ENCODE peak calls at places on chromosome 5, in ten cellular contexts. One of them, this sample, is unnamed.
A peak's percentile ranks its signal among the peaks of the same experiment; 100 is the strongest.

GRCh38 chr5:148653840-148654781 is at the start of gene HTR4:
- DNase-seq in endothelial cell: peak; percentile 22
- DNase-seq in NCI-H1417: peak; percentile 40
- DNase-seq in substantia nigra: no peak
- DNase-seq in amniotic stem cell: no peak
- DNase-seq in mucosa of gallbladder: no peak
- DNase-seq in activated T-cell treated with anti-CD3 and anti-CD28 coated beads for 1 hour: no peak
- DNase-seq in spleen: no peak
- DNase-seq in RWPE1: no peak
- DNase-seq in body of pancreas: peak; percentile 17
- DNase-seq in this sample: no peak

GRCh38 chr5:125065736-125066135 is 319.3 kb upstream of the ZNF608 start:
- DNase-seq in endothelial cell: no peak
- DNase-seq in NCI-H1417: peak; percentile 9
- DNase-seq in substantia nigra: no peak
- DNase-seq in amniotic stem cell: no peak
- DNase-seq in mucosa of gallbladder: no peak
- DNase-seq in activated T-cell treated with anti-CD3 and anti-CD28 coated beads for 1 hour: no peak
- DNase-seq in spleen: no peak
- DNase-seq in RWPE1: no peak
- DNase-seq in body of pancreas: no peak
- DNase-seq in this sample: no peak

GRCh38 chr5:41649659-41650058 is 139.3 kb upstream of the PLCXD3 start:
- DNase-seq in endothelial cell: no peak
- DNase-seq in NCI-H1417: peak; percentile 42
- DNase-seq in substantia nigra: no peak
- DNase-seq in amniotic stem cell: no peak
- DNase-seq in mucosa of gallbladder: no peak
- DNase-seq in activated T-cell treated with anti-CD3 and anti-CD28 coated beads for 1 hour: no peak
- DNase-seq in spleen: no peak
- DNase-seq in RWPE1: no peak
- DNase-seq in body of pancreas: no peak
- DNase-seq in this sample: no peak

GRCh38 chr5:107955321-107955720 is 284.6 kb upstream of the EFNA5 start:
- DNase-seq in endothelial cell: no peak
- DNase-seq in NCI-H1417: no peak
- DNase-seq in substantia nigra: no peak
- DNase-seq in amniotic stem cell: no peak
- DNase-seq in mucosa of gallbladder: no peak
- DNase-seq in activated T-cell treated with anti-CD3 and anti-CD28 coated beads for 1 hour: no peak
- DNase-seq in spleen: no peak
- DNase-seq in RWPE1: no peak
- DNase-seq in body of pancreas: no peak
- DNase-seq in this sample: no peak

GRCh38 chr5:97106183-97106582 is 36.2 kb downstream of the LIX1 start:
- DNase-seq in endothelial cell: no peak
- DNase-seq in NCI-H1417: no peak
- DNase-seq in substantia nigra: no peak
- DNase-seq in amniotic stem cell: no peak
- DNase-seq in mucosa of gallbladder: no peak
- DNase-seq in activated T-cell treated with anti-CD3 and anti-CD28 coated beads for 1 hour: no peak
- DNase-seq in spleen: no peak
- DNase-seq in RWPE1: no peak
- DNase-seq in body of pancreas: no peak
- DNase-seq in this sample: no peak

GRCh38 chr5:98064118-98064517 is 709.3 kb upstream of the RGMB start:
- DNase-seq in endothelial cell: no peak
- DNase-seq in NCI-H1417: no peak
- DNase-seq in substantia nigra: no peak
- DNase-seq in amniotic stem cell: no peak
- DNase-seq in mucosa of gallbladder: no peak
- DNase-seq in activated T-cell treated with anti-CD3 and anti-CD28 coated beads for 1 hour: no peak
- DNase-seq in spleen: no peak
- DNase-seq in RWPE1: no peak
- DNase-seq in body of pancreas: no peak
- DNase-seq in this sample: no peak

GRCh38 chr5:172594867-172595466 is 46.1 kb upstream of the NEURL1B start:
- DNase-seq in endothelial cell: no peak
- DNase-seq in NCI-H1417: no peak
- DNase-seq in substantia nigra: no peak
- DNase-seq in amniotic stem cell: no peak
- DNase-seq in mucosa of gallbladder: no peak
- DNase-seq in activated T-cell treated with anti-CD3 and anti-CD28 coated beads for 1 hour: no peak
- DNase-seq in spleen: no peak
- DNase-seq in RWPE1: peak; percentile 53
- DNase-seq in body of pancreas: no peak
- DNase-seq in this sample: no peak

GRCh38 chr5:93423333-93423714 is 157.7 kb downstream of the NR2F1-AS1 start:
- DNase-seq in endothelial cell: no peak
- DNase-seq in NCI-H1417: no peak
- DNase-seq in substantia nigra: no peak
- DNase-seq in amniotic stem cell: no peak
- DNase-seq in mucosa of gallbladder: no peak
- DNase-seq in activated T-cell treated with anti-CD3 and anti-CD28 coated beads for 1 hour: no peak
- DNase-seq in spleen: no peak
- DNase-seq in RWPE1: no peak
- DNase-seq in body of pancreas: no peak
- DNase-seq in this sample: no peak

GRCh38 chr5:151006704-151007334 is 13.6 kb upstream of the GPX3 start:
- DNase-seq in endothelial cell: no peak
- DNase-seq in NCI-H1417: no peak
- DNase-seq in substantia nigra: no peak
- DNase-seq in amniotic stem cell: no peak
- DNase-seq in mucosa of gallbladder: no peak
- DNase-seq in activated T-cell treated with anti-CD3 and anti-CD28 coated beads for 1 hour: no peak
- DNase-seq in spleen: no peak
- DNase-seq in RWPE1: no peak
- DNase-seq in body of pancreas: no peak
- DNase-seq in this sample: no peak

GRCh38 chr5:145586664-145587307 is 248.4 kb downstream of the PRELID2 start:
- DNase-seq in endothelial cell: no peak
- DNase-seq in NCI-H1417: no peak
- DNase-seq in substantia nigra: no peak
- DNase-seq in amniotic stem cell: no peak
- DNase-seq in mucosa of gallbladder: no peak
- DNase-seq in activated T-cell treated with anti-CD3 and anti-CD28 coated beads for 1 hour: no peak
- DNase-seq in spleen: no peak
- DNase-seq in RWPE1: no peak
- DNase-seq in body of pancreas: no peak
- DNase-seq in this sample: no peak

GRCh38 chr5:90956511-90956910 is 397.9 kb downstream of the ADGRV1 start:
- DNase-seq in endothelial cell: no peak
- DNase-seq in NCI-H1417: no peak
- DNase-seq in substantia nigra: no peak
- DNase-seq in amniotic stem cell: no peak
- DNase-seq in mucosa of gallbladder: no peak
- DNase-seq in activated T-cell treated with anti-CD3 and anti-CD28 coated beads for 1 hour: no peak
- DNase-seq in spleen: no peak
- DNase-seq in RWPE1: no peak
- DNase-seq in body of pancreas: no peak
- DNase-seq in this sample: no peak

GRCh38 chr5:126376443-126376842 is 46.8 kb upstream of the GRAMD2B start:
- DNase-seq in endothelial cell: no peak
- DNase-seq in NCI-H1417: no peak
- DNase-seq in substantia nigra: no peak
- DNase-seq in amniotic stem cell: no peak
- DNase-seq in mucosa of gallbladder: no peak
- DNase-seq in activated T-cell treated with anti-CD3 and anti-CD28 coated beads for 1 hour: no peak
- DNase-seq in spleen: no peak
- DNase-seq in RWPE1: no peak
- DNase-seq in body of pancreas: peak; percentile 38
- DNase-seq in this sample: peak; percentile 20

GRCh38 chr5:121189569-121190305 is 661.9 kb upstream of the FTMT start:
- DNase-seq in endothelial cell: no peak
- DNase-seq in NCI-H1417: peak; percentile 18
- DNase-seq in substantia nigra: no peak
- DNase-seq in amniotic stem cell: no peak
- DNase-seq in mucosa of gallbladder: no peak
- DNase-seq in activated T-cell treated with anti-CD3 and anti-CD28 coated beads for 1 hour: no peak
- DNase-seq in spleen: no peak
- DNase-seq in RWPE1: no peak
- DNase-seq in body of pancreas: peak; percentile 21
- DNase-seq in this sample: no peak

GRCh38 chr5:159456722-159457462 is 126.6 kb upstream of the IL12B start:
- DNase-seq in endothelial cell: no peak
- DNase-seq in NCI-H1417: no peak
- DNase-seq in substantia nigra: no peak
- DNase-seq in amniotic stem cell: no peak
- DNase-seq in mucosa of gallbladder: no peak
- DNase-seq in activated T-cell treated with anti-CD3 and anti-CD28 coated beads for 1 hour: no peak
- DNase-seq in spleen: no peak
- DNase-seq in RWPE1: peak; percentile 53
- DNase-seq in body of pancreas: no peak
- DNase-seq in this sample: no peak

GRCh38 chr5:44506561-44506960 is 117.3 kb upstream of the FGF10 start:
- DNase-seq in endothelial cell: no peak
- DNase-seq in NCI-H1417: no peak
- DNase-seq in substantia nigra: no peak
- DNase-seq in amniotic stem cell: no peak
- DNase-seq in mucosa of gallbladder: no peak
- DNase-seq in activated T-cell treated with anti-CD3 and anti-CD28 coated beads for 1 hour: no peak
- DNase-seq in spleen: no peak
- DNase-seq in RWPE1: no peak
- DNase-seq in body of pancreas: no peak
- DNase-seq in this sample: no peak

GRCh38 chr5:64570395-64570996 is 64.7 kb downstream of the RGS7BP start:
- DNase-seq in endothelial cell: no peak
- DNase-seq in NCI-H1417: peak; percentile 80
- DNase-seq in substantia nigra: no peak
- DNase-seq in amniotic stem cell: no peak
- DNase-seq in mucosa of gallbladder: no peak
- DNase-seq in activated T-cell treated with anti-CD3 and anti-CD28 coated beads for 1 hour: no peak
- DNase-seq in spleen: no peak
- DNase-seq in RWPE1: no peak
- DNase-seq in body of pancreas: no peak
- DNase-seq in this sample: no peak

GRCh38 chr5:68037541-68037940 is 178.0 kb upstream of the PIK3R1 start:
- DNase-seq in endothelial cell: no peak
- DNase-seq in NCI-H1417: no peak
- DNase-seq in substantia nigra: no peak
- DNase-seq in amniotic stem cell: no peak
- DNase-seq in mucosa of gallbladder: no peak
- DNase-seq in activated T-cell treated with anti-CD3 and anti-CD28 coated beads for 1 hour: no peak
- DNase-seq in spleen: no peak
- DNase-seq in RWPE1: no peak
- DNase-seq in body of pancreas: no peak
- DNase-seq in this sample: no peak

GRCh38 chr5:40679998-40680681 is 425 bp downstream of the PTGER4 start:
- DNase-seq in endothelial cell: no peak
- DNase-seq in NCI-H1417: no peak
- DNase-seq in substantia nigra: no peak
- DNase-seq in amniotic stem cell: no peak
- DNase-seq in mucosa of gallbladder: no peak
- DNase-seq in activated T-cell treated with anti-CD3 and anti-CD28 coated beads for 1 hour: no peak
- DNase-seq in spleen: peak; percentile 86
- DNase-seq in RWPE1: no peak
- DNase-seq in body of pancreas: peak; percentile 37
- DNase-seq in this sample: no peak

GRCh38 chr5:173963107-173963506 is 25.9 kb upstream of the C5orf47 start:
- DNase-seq in endothelial cell: no peak
- DNase-seq in NCI-H1417: no peak
- DNase-seq in substantia nigra: no peak
- DNase-seq in amniotic stem cell: peak; percentile 52
- DNase-seq in mucosa of gallbladder: no peak
- DNase-seq in activated T-cell treated with anti-CD3 and anti-CD28 coated beads for 1 hour: no peak
- DNase-seq in spleen: no peak
- DNase-seq in RWPE1: peak; percentile 40
- DNase-seq in body of pancreas: no peak
- DNase-seq in this sample: peak; percentile 48

GRCh38 chr5:2388005-2388361 is 363.5 kb downstream of the IRX2 start:
- DNase-seq in endothelial cell: no peak
- DNase-seq in NCI-H1417: no peak
- DNase-seq in substantia nigra: no peak
- DNase-seq in amniotic stem cell: no peak
- DNase-seq in mucosa of gallbladder: no peak
- DNase-seq in activated T-cell treated with anti-CD3 and anti-CD28 coated beads for 1 hour: no peak
- DNase-seq in spleen: no peak
- DNase-seq in RWPE1: no peak
- DNase-seq in body of pancreas: no peak
- DNase-seq in this sample: no peak

GRCh38 chr5:33736510-33736909 is 155.3 kb downstream of the ADAMTS12 start:
- DNase-seq in endothelial cell: no peak
- DNase-seq in NCI-H1417: no peak
- DNase-seq in substantia nigra: no peak
- DNase-seq in amniotic stem cell: peak; percentile 62
- DNase-seq in mucosa of gallbladder: no peak
- DNase-seq in activated T-cell treated with anti-CD3 and anti-CD28 coated beads for 1 hour: no peak
- DNase-seq in spleen: no peak
- DNase-seq in RWPE1: no peak
- DNase-seq in body of pancreas: no peak
- DNase-seq in this sample: no peak

GRCh38 chr5:15304914-15305834 is 194.8 kb upstream of the FBXL7 start:
- DNase-seq in endothelial cell: no peak
- DNase-seq in NCI-H1417: no peak
- DNase-seq in substantia nigra: no peak
- DNase-seq in amniotic stem cell: no peak
- DNase-seq in mucosa of gallbladder: no peak
- DNase-seq in activated T-cell treated with anti-CD3 and anti-CD28 coated beads for 1 hour: no peak
- DNase-seq in spleen: no peak
- DNase-seq in RWPE1: no peak
- DNase-seq in body of pancreas: no peak
- DNase-seq in this sample: no peak

GRCh38 chr5:72517961-72518690 is 10.9 kb upstream of the ZNF366 start:
- DNase-seq in endothelial cell: no peak
- DNase-seq in NCI-H1417: no peak
- DNase-seq in substantia nigra: no peak
- DNase-seq in amniotic stem cell: no peak
- DNase-seq in mucosa of gallbladder: peak; percentile 33
- DNase-seq in activated T-cell treated with anti-CD3 and anti-CD28 coated beads for 1 hour: no peak
- DNase-seq in spleen: peak; percentile 82
- DNase-seq in RWPE1: no peak
- DNase-seq in body of pancreas: peak; percentile 39
- DNase-seq in this sample: no peak

GRCh38 chr5:142830241-142831018 is 60.3 kb downstream of the ARHGAP26 start:
- DNase-seq in endothelial cell: no peak
- DNase-seq in NCI-H1417: no peak
- DNase-seq in substantia nigra: no peak
- DNase-seq in amniotic stem cell: no peak
- DNase-seq in mucosa of gallbladder: no peak
- DNase-seq in activated T-cell treated with anti-CD3 and anti-CD28 coated beads for 1 hour: no peak
- DNase-seq in spleen: no peak
- DNase-seq in RWPE1: no peak
- DNase-seq in body of pancreas: no peak
- DNase-seq in this sample: no peak

GRCh38 chr5:68476854-68477253 is 261.3 kb downstream of the PIK3R1 start:
- DNase-seq in endothelial cell: no peak
- DNase-seq in NCI-H1417: no peak
- DNase-seq in substantia nigra: no peak
- DNase-seq in amniotic stem cell: no peak
- DNase-seq in mucosa of gallbladder: no peak
- DNase-seq in activated T-cell treated with anti-CD3 and anti-CD28 coated beads for 1 hour: no peak
- DNase-seq in spleen: no peak
- DNase-seq in RWPE1: no peak
- DNase-seq in body of pancreas: no peak
- DNase-seq in this sample: no peak

GRCh38 chr5:60598424-60598823 is 101.5 kb downstream of the DEPDC1B start:
- DNase-seq in endothelial cell: no peak
- DNase-seq in NCI-H1417: no peak
- DNase-seq in substantia nigra: no peak
- DNase-seq in amniotic stem cell: no peak
- DNase-seq in mucosa of gallbladder: no peak
- DNase-seq in activated T-cell treated with anti-CD3 and anti-CD28 coated beads for 1 hour: no peak
- DNase-seq in spleen: no peak
- DNase-seq in RWPE1: no peak
- DNase-seq in body of pancreas: no peak
- DNase-seq in this sample: no peak

GRCh38 chr5:17665836-17666235 is 31.6 kb downstream of the TAF11L14 start:
- DNase-seq in endothelial cell: no peak
- DNase-seq in NCI-H1417: no peak
- DNase-seq in substantia nigra: no peak
- DNase-seq in amniotic stem cell: no peak
- DNase-seq in mucosa of gallbladder: no peak
- DNase-seq in activated T-cell treated with anti-CD3 and anti-CD28 coated beads for 1 hour: no peak
- DNase-seq in spleen: no peak
- DNase-seq in RWPE1: no peak
- DNase-seq in body of pancreas: no peak
- DNase-seq in this sample: no peak

GRCh38 chr5:93078082-93079038 is 502.7 kb downstream of the NR2F1-AS1 start:
- DNase-seq in endothelial cell: no peak
- DNase-seq in NCI-H1417: no peak
- DNase-seq in substantia nigra: peak; percentile 12
- DNase-seq in amniotic stem cell: peak; percentile 87
- DNase-seq in mucosa of gallbladder: peak; percentile 91
- DNase-seq in activated T-cell treated with anti-CD3 and anti-CD28 coated beads for 1 hour: no peak
- DNase-seq in spleen: no peak
- DNase-seq in RWPE1: peak; percentile 59
- DNase-seq in body of pancreas: peak; percentile 66
- DNase-seq in this sample: peak; percentile 73